ENCODE peak calls at places on chromosomes 5 and 9, in seven cellular contexts. B is ovary; C is C1 segment of cervical spinal cord; F is GM12865; M is central memory CD8-positive, alpha-beta T cell; E is activated gamma-delta T cell treated with anti-CD3 and anti-CD28 coated beads, Interleukin-2, amount 50 U/mL, for 16 hours; K is adipocyte. A is an unnamed sample.

GRCh38 chr5:32589431-32589830 is 4.1 kb downstream of the SUB1 start:
- DNase-seq in B (no peak), C (no peak), F (peak), M (no peak), E (no peak), K (no peak), A (no peak)

GRCh38 chr5:52077941-52078825 is 694.9 kb downstream of the ISL1 start:
- DNase-seq in B (no peak), C (no peak), F (no peak), M (no peak), E (no peak), K (no peak), A (no peak)

GRCh38 chr9:4553951-4554381 is 63.7 kb downstream of the SLC1A1 start:
- DNase-seq in B (no peak), C (no peak), F (no peak), M (no peak), E (no peak), K (peak), A (peak)

GRCh38 chr9:134041649-134041962 is 16.3 kb downstream of the BRD3OS start:
- DNase-seq in B (no peak), C (no peak), F (no peak), M (no peak), E (no peak), K (no peak), A (no peak)

GRCh38 chr9:81530407-81530810 is 158.9 kb downstream of the TLE1 start:
- DNase-seq in B (no peak), C (no peak), F (peak), M (no peak), E (no peak), K (no peak), A (no peak)

GRCh38 chr9:123424552-123425225 is 68.7 kb downstream of the CRB2 start:
- DNase-seq in B (no peak), C (no peak), F (no peak), M (no peak), E (no peak), K (no peak), A (no peak)

GRCh38 chr9:126861707-126862460 is 1.4 kb downstream of the ZBTB34 start:
- DNase-seq in B (no peak), C (no peak), F (peak), M (no peak), E (no peak), K (peak), A (peak)

GRCh38 chr5:172140866-172141265 is 47.2 kb downstream of the STK10 start:
- DNase-seq in B (no peak), C (no peak), F (no peak), M (no peak), E (no peak), K (no peak), A (no peak)

GRCh38 chr9:75467141-75467540 is 378.8 kb downstream of the OSTF1 start:
- DNase-seq in B (no peak), C (no peak), F (no peak), M (no peak), E (no peak), K (peak), A (no peak)

GRCh38 chr5:14818931-14819790 is 52.4 kb downstream of the ANKH start:
- DNase-seq in B (no peak), C (no peak), F (peak), M (no peak), E (no peak), K (no peak), A (peak)

GRCh38 chr5:139635191-139635590 is 13.0 kb upstream of the CXXC5 start:
- DNase-seq in B (no peak), C (no peak), F (no peak), M (no peak), E (no peak), K (no peak), A (no peak)

GRCh38 chr9:76218868-76219462 is 175.3 kb downstream of the RFK start:
- DNase-seq in B (no peak), C (no peak), F (no peak), M (no peak), E (no peak), K (no peak), A (no peak)

GRCh38 chr5:66617991-66618768 is 22.0 kb downstream of the MAST4 start:
- DNase-seq in B (no peak), C (no peak), F (no peak), M (no peak), E (no peak), K (no peak), A (no peak)

GRCh38 chr5:142548739-142549275 is 137.1 kb downstream of the FGF1 start:
- DNase-seq in B (peak), C (no peak), F (peak), M (no peak), E (no peak), K (peak), A (peak)

GRCh38 chr9:15354713-15355112 is 47.7 kb upstream of the TTC39B start:
- DNase-seq in B (no peak), C (no peak), F (no peak), M (no peak), E (no peak), K (no peak), A (no peak)

GRCh38 chr9:89899476-89900047 is 294.8 kb downstream of the GADD45G start:
- DNase-seq in B (no peak), C (no peak), F (no peak), M (no peak), E (no peak), K (no peak), A (no peak)

A was measured in GM23248.